ENCODE peak calls at places on chromosomes 1 and 21, in six cellular contexts. One of them, this sample, is unnamed.

GRCh38 chr1:89615676-89616598 is 17.0 kb upstream of the LRRC8C start:
- DNase-seq in HepG2: peak
- DNase-seq in AG09319: no peak
- DNase-seq in neural crest cell: no peak
- DNase-seq in CD4-positive, alpha-beta T cell: no peak
- DNase-seq in lower lobe of right lung: no peak
- DNase-seq in this sample: no peak

GRCh38 chr21:42176864-42177263 is 42.1 kb upstream of the ABCG1 start:
- DNase-seq in HepG2: no peak
- DNase-seq in AG09319: no peak
- DNase-seq in neural crest cell: no peak
- DNase-seq in CD4-positive, alpha-beta T cell: no peak
- DNase-seq in lower lobe of right lung: no peak
- DNase-seq in this sample: no peak

GRCh38 chr1:86714561-86715244 is 10.3 kb downstream of the SH3GLB1 start:
- DNase-seq in HepG2: no peak
- DNase-seq in AG09319: no peak
- DNase-seq in neural crest cell: no peak
- DNase-seq in CD4-positive, alpha-beta T cell: no peak
- DNase-seq in lower lobe of right lung: no peak
- DNase-seq in this sample: no peak

GRCh38 chr1:98210064-98210463 is 289.2 kb upstream of the DPYD start:
- DNase-seq in HepG2: peak
- DNase-seq in AG09319: no peak
- DNase-seq in neural crest cell: no peak
- DNase-seq in CD4-positive, alpha-beta T cell: no peak
- DNase-seq in lower lobe of right lung: no peak
- DNase-seq in this sample: peak

GRCh38 chr1:234610582-234611152 is 689 bp upstream of the IRF2BP2 start:
- DNase-seq in HepG2: peak
- DNase-seq in AG09319: peak
- DNase-seq in neural crest cell: peak
- DNase-seq in CD4-positive, alpha-beta T cell: peak
- DNase-seq in lower lobe of right lung: peak
- DNase-seq in this sample: peak

GRCh38 chr1:5611431-5611830 is 380.8 kb downstream of the NPHP4 start:
- DNase-seq in HepG2: no peak
- DNase-seq in AG09319: no peak
- DNase-seq in neural crest cell: no peak
- DNase-seq in CD4-positive, alpha-beta T cell: no peak
- DNase-seq in lower lobe of right lung: no peak
- DNase-seq in this sample: no peak

GRCh38 chr1:109312978-109313775 is 6.4 kb upstream of the MYBPHL start:
- DNase-seq in HepG2: no peak
- DNase-seq in AG09319: no peak
- DNase-seq in neural crest cell: no peak
- DNase-seq in CD4-positive, alpha-beta T cell: no peak
- DNase-seq in lower lobe of right lung: no peak
- DNase-seq in this sample: no peak

GRCh38 chr1:113868387-113869083 is 3.0 kb downstream of the PTPN22 start:
- DNase-seq in HepG2: no peak
- DNase-seq in AG09319: no peak
- DNase-seq in neural crest cell: no peak
- DNase-seq in CD4-positive, alpha-beta T cell: no peak
- DNase-seq in lower lobe of right lung: no peak
- DNase-seq in this sample: no peak

GRCh38 chr1:21335750-21336168 is 45.5 kb upstream of the ECE1 start:
- DNase-seq in HepG2: no peak
- DNase-seq in AG09319: no peak
- DNase-seq in neural crest cell: no peak
- DNase-seq in CD4-positive, alpha-beta T cell: no peak
- DNase-seq in lower lobe of right lung: no peak
- DNase-seq in this sample: no peak

GRCh38 chr1:110829955-110830553 is 42.9 kb upstream of the CD53 start:
- DNase-seq in HepG2: peak
- DNase-seq in AG09319: no peak
- DNase-seq in neural crest cell: no peak
- DNase-seq in CD4-positive, alpha-beta T cell: no peak
- DNase-seq in lower lobe of right lung: no peak
- DNase-seq in this sample: no peak

DNA sequence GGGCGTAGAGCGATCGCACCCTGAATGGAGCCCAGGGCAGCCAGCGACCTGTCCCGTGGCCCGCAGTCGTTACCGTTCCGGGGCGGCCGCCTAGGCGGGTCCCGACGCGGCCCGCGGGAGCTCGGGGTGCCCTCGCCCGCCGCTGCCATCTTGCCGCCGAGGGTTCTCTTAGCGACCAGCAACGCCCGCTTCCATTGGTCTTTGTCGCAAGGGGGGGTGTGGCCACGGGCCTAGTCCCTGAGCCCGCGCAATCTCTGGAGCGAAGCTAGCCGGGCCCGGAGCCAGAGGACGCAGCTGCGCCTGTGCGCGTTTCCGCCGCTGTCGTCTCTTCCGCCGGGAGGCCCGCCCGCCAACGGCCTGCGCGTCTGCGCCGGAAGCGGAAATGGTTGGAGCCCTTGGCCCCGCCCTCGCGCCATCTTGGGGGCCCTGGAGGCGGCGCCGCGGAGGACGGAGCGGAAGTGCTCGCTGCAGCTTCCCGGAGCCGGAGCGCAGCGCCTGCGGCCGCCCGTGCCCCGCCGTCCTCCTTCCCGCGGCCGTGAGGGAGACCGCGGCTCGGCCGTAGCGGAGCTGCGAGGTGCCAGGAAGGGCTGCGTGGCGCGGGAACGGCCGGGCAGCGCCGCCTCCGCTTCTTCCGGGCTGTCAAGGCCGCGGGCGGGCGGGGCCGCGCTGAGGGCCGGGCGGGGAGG is at the start of the genes MORN1 and RER1:
- DNase-seq in HepG2: peak
- DNase-seq in AG09319: peak
- DNase-seq in neural crest cell: peak
- DNase-seq in CD4-positive, alpha-beta T cell: peak
- DNase-seq in lower lobe of right lung: peak
- DNase-seq in this sample: peak
- TF ChIP-seq CTCF in HepG2: no peak
- TF ChIP-seq CTCF in AG09319: no peak
- TF ChIP-seq CTCF in neural crest cell: no peak
- TF ChIP-seq CTCF in CD4-positive, alpha-beta T cell: no peak
- TF ChIP-seq CTCF in lower lobe of right lung: no peak
- TF ChIP-seq CTCF in this sample: no peak

GRCh38 chr1:71463144-71463543 is 382.3 kb upstream of the ZRANB2 start:
- DNase-seq in HepG2: no peak
- DNase-seq in AG09319: no peak
- DNase-seq in neural crest cell: no peak
- DNase-seq in CD4-positive, alpha-beta T cell: no peak
- DNase-seq in lower lobe of right lung: no peak
- DNase-seq in this sample: no peak
- TF ChIP-seq CTCF in HepG2: no peak
- TF ChIP-seq CTCF in AG09319: no peak
- TF ChIP-seq CTCF in neural crest cell: no peak
- TF ChIP-seq CTCF in CD4-positive, alpha-beta T cell: no peak
- TF ChIP-seq CTCF in lower lobe of right lung: no peak
- TF ChIP-seq CTCF in this sample: no peak

DNA sequence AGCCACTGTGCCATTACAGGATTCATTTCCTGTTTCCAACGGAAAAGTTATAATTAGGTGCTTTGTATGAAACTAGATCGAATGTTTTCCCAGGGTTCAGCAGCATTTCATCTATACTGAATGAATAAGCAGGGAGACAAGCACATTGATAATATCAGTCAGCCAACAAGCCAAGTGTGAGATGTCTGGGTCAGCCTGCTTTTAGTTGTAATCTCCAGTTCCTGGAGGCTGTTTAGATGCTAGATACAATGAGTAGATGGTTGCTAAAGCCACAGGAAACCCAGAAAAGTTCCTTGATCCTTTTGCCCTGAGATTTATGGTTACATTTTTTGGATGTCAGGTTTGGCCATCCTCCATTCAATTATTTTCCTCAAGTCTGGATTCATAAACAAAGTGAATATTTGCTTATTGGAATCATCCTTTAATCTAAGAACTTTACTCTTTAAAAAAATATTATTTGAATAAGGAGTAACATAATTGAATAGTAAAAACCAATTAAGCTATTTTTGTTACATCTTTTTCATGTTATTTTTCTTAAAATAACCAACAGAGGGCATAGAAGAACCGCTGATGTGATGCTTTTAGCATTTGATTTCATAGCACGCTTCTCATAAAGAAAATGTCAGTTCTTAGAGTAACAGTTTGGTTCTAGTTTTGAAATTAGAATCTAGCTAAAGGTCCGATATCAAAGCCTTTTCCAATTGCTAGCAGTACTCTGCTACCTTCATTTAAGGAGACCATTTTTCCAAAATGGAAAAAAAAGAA is 76.6 kb downstream of the HSPA13 start:
- DNase-seq in HepG2: no peak
- DNase-seq in AG09319: no peak
- DNase-seq in neural crest cell: no peak
- DNase-seq in CD4-positive, alpha-beta T cell: no peak
- DNase-seq in lower lobe of right lung: no peak
- DNase-seq in this sample: no peak
- TF ChIP-seq CTCF in HepG2: no peak
- TF ChIP-seq CTCF in AG09319: no peak
- TF ChIP-seq CTCF in neural crest cell: no peak
- TF ChIP-seq CTCF in CD4-positive, alpha-beta T cell: no peak
- TF ChIP-seq CTCF in lower lobe of right lung: no peak
- TF ChIP-seq CTCF in this sample: peak

GRCh38 chr1:28552482-28553228 is at the start of gene TRNAU1AP:
- DNase-seq in HepG2: peak
- DNase-seq in AG09319: peak
- DNase-seq in neural crest cell: peak
- DNase-seq in CD4-positive, alpha-beta T cell: peak
- DNase-seq in lower lobe of right lung: peak
- DNase-seq in this sample: peak
- TF ChIP-seq CTCF in HepG2: no peak
- TF ChIP-seq CTCF in AG09319: no peak
- TF ChIP-seq CTCF in neural crest cell: peak
- TF ChIP-seq CTCF in CD4-positive, alpha-beta T cell: no peak
- TF ChIP-seq CTCF in lower lobe of right lung: no peak
- TF ChIP-seq CTCF in this sample: no peak

This sample was measured in retinal pigment epithelial cell.